ENCODE peak calls at places on chromosomes 13 and 19, in five cellular contexts. P, G, J, R and F are unnamed samples.

GRCh38 chr19:9528757-9529336 is 9.6 kb downstream of the ZNF426 start:
- DNase-seq in P (no peak), G (no peak), J (no peak), R (no peak), F (no peak)

GRCh38 chr13:91045351-91046034 is 302.0 kb upstream of the MIR17HG start:
- DNase-seq in P (no peak), G (no peak), J (no peak), R (peak), F (peak)

GRCh38 chr19:2923510-2923909 is 21.3 kb downstream of the ZNF77 start:
- DNase-seq in P (no peak), G (no peak), J (no peak), R (peak), F (peak)

GRCh38 chr19:3607398-3608078 is 863 bp upstream of the TBXA2R start:
- DNase-seq in P (no peak), G (no peak), J (no peak), R (no peak), F (peak)

GRCh38 chr19:39166571-39167391 is 30.0 kb upstream of the NCCRP1 start:
- DNase-seq in P (no peak), G (no peak), J (no peak), R (peak), F (peak)

GRCh38 chr13:70613295-70613694 is 505.0 kb upstream of the KLHL1 start:
- DNase-seq in P (no peak), G (no peak), J (no peak), R (no peak), F (peak)

GRCh38 chr19:2129486-2129885 is 21.9 kb downstream of the AP3D1 start:
- DNase-seq in P (no peak), G (no peak), J (no peak), R (no peak), F (no peak)

GRCh38 chr19:33404916-33405315 is 31.4 kb downstream of the CEBPG start:
- DNase-seq in P (no peak), G (no peak), J (no peak), R (no peak), F (no peak)

GRCh38 chr19:1273263-1274041 is 1.9 kb upstream of the FAM174C start:
- DNase-seq in P (no peak), G (no peak), J (no peak), R (no peak), F (no peak)

GRCh38 chr19:51660975-51661600 is 14.5 kb upstream of the SIGLEC14 start:
- DNase-seq in P (no peak), G (peak), J (peak), R (peak), F (peak)